ENCODE peak calls at places on chromosomes 13 and 19, in nine cellular contexts. One of them, this sample, is unnamed.

GRCh38 chr19:17846146-17846545 is 1.6 kb downstream of the JAK3 start:
- DNase-seq in neural crest cell: no peak
- DNase-seq in GM12865: peak; percentile 41
- DNase-seq in fibroblast of lung: no peak
- DNase-seq in HFF-Myc: no peak
- DNase-seq in brain microvascular endothelial cell: no peak
- DNase-seq in PC-3: no peak
- DNase-seq in AG10803: no peak
- DNase-seq in cardiac fibroblast: no peak
- DNase-seq in this sample: peak; percentile 47

GRCh38 chr19:43754562-43755255 is at the start of gene SMG9:
- DNase-seq in brain microvascular endothelial cell: peak; percentile 94
- DNase-seq in AG10803: peak; percentile 96
- DNase-seq in neural crest cell: peak; percentile 98
- DNase-seq in GM12865: peak; percentile 98
- DNase-seq in cardiac fibroblast: peak; percentile 99
- DNase-seq in PC-3: peak; percentile 95
- DNase-seq in fibroblast of lung: peak; percentile 94
- DNase-seq in HFF-Myc: peak; percentile 83
- DNase-seq in this sample: peak; percentile 97

GRCh38 chr13:75495938-75496337 is 14.0 kb upstream of the TBC1D4 start:
- DNase-seq in GM12865: no peak
- DNase-seq in cardiac fibroblast: peak; percentile 56
- DNase-seq in PC-3: no peak
- DNase-seq in brain microvascular endothelial cell: peak; percentile 52
- DNase-seq in AG10803: peak; percentile 88
- DNase-seq in fibroblast of lung: peak; percentile 96
- DNase-seq in HFF-Myc: no peak
- DNase-seq in neural crest cell: no peak
- DNase-seq in this sample: no peak

GRCh38 chr13:99414048-99414995 is 87.0 kb upstream of the TM9SF2 start:
- DNase-seq in GM12865: no peak
- DNase-seq in brain microvascular endothelial cell: no peak
- DNase-seq in cardiac fibroblast: no peak
- DNase-seq in HFF-Myc: no peak
- DNase-seq in neural crest cell: no peak
- DNase-seq in fibroblast of lung: no peak
- DNase-seq in AG10803: no peak
- DNase-seq in PC-3: no peak
- DNase-seq in this sample: peak; percentile 20

GRCh38 chr19:34480971-34481821 is at the start of gene WTIP:
- DNase-seq in cardiac fibroblast: peak; percentile 82
- DNase-seq in HFF-Myc: no peak
- DNase-seq in AG10803: peak; percentile 94
- DNase-seq in brain microvascular endothelial cell: peak; percentile 64
- DNase-seq in PC-3: peak; percentile 32
- DNase-seq in GM12865: no peak
- DNase-seq in fibroblast of lung: peak; percentile 94
- DNase-seq in neural crest cell: peak; percentile 75
- DNase-seq in this sample: no peak

GRCh38 chr19:33868821-33869412 is 72.2 kb downstream of the KCTD15 start:
- DNase-seq in AG10803: peak; percentile 31
- DNase-seq in HFF-Myc: no peak
- DNase-seq in fibroblast of lung: peak; percentile 3
- DNase-seq in neural crest cell: no peak
- DNase-seq in GM12865: no peak
- DNase-seq in cardiac fibroblast: peak; percentile 13
- DNase-seq in brain microvascular endothelial cell: no peak
- DNase-seq in PC-3: no peak
- DNase-seq in this sample: no peak

GRCh38 chr19:33231511-33231910 is 5.9 kb upstream of the SLC7A10 start:
- DNase-seq in cardiac fibroblast: peak; percentile 53
- DNase-seq in brain microvascular endothelial cell: no peak
- DNase-seq in AG10803: peak; percentile 79
- DNase-seq in GM12865: no peak
- DNase-seq in PC-3: no peak
- DNase-seq in fibroblast of lung: no peak
- DNase-seq in neural crest cell: no peak
- DNase-seq in HFF-Myc: no peak
- DNase-seq in this sample: no peak

GRCh38 chr13:97307882-97308624 is 85.9 kb downstream of the MBNL2 start:
- DNase-seq in brain microvascular endothelial cell: peak; percentile 53
- DNase-seq in neural crest cell: no peak
- DNase-seq in HFF-Myc: no peak
- DNase-seq in cardiac fibroblast: peak; percentile 63
- DNase-seq in PC-3: peak; percentile 68
- DNase-seq in AG10803: peak; percentile 82
- DNase-seq in GM12865: no peak
- DNase-seq in fibroblast of lung: peak; percentile 91
- DNase-seq in this sample: no peak

GRCh38 chr19:50833802-50834167 is 411 bp upstream of the KLK15 start:
- DNase-seq in PC-3: no peak
- DNase-seq in GM12865: no peak
- DNase-seq in AG10803: no peak
- DNase-seq in fibroblast of lung: no peak
- DNase-seq in neural crest cell: no peak
- DNase-seq in cardiac fibroblast: no peak
- DNase-seq in HFF-Myc: no peak
- DNase-seq in brain microvascular endothelial cell: no peak
- DNase-seq in this sample: no peak

GRCh38 chr13:24183741-24184182 is 23.2 kb downstream of the SPATA13 start:
- DNase-seq in brain microvascular endothelial cell: no peak
- DNase-seq in HFF-Myc: no peak
- DNase-seq in cardiac fibroblast: no peak
- DNase-seq in AG10803: no peak
- DNase-seq in GM12865: no peak
- DNase-seq in neural crest cell: no peak
- DNase-seq in PC-3: no peak
- DNase-seq in fibroblast of lung: no peak
- DNase-seq in this sample: no peak

GRCh38 chr19:16373539-16373938 is 48.9 kb downstream of the KLF2 start:
- DNase-seq in brain microvascular endothelial cell: peak; percentile 70
- DNase-seq in PC-3: no peak
- DNase-seq in GM12865: no peak
- DNase-seq in cardiac fibroblast: peak; percentile 87
- DNase-seq in HFF-Myc: peak; percentile 21
- DNase-seq in neural crest cell: no peak
- DNase-seq in fibroblast of lung: peak; percentile 47
- DNase-seq in AG10803: no peak
- DNase-seq in this sample: no peak

GRCh38 chr19:27676877-27677276 is 1536.1 kb downstream of the UQCRFS1 start:
- DNase-seq in HFF-Myc: no peak
- DNase-seq in fibroblast of lung: no peak
- DNase-seq in cardiac fibroblast: no peak
- DNase-seq in PC-3: no peak
- DNase-seq in neural crest cell: no peak
- DNase-seq in brain microvascular endothelial cell: no peak
- DNase-seq in AG10803: no peak
- DNase-seq in GM12865: no peak
- DNase-seq in this sample: no peak

GRCh38 chr13:95099541-95099940 is 201.7 kb downstream of the ABCC4 start:
- DNase-seq in neural crest cell: no peak
- DNase-seq in cardiac fibroblast: peak; percentile 93
- DNase-seq in brain microvascular endothelial cell: peak; percentile 94
- DNase-seq in fibroblast of lung: peak; percentile 81
- DNase-seq in AG10803: no peak
- DNase-seq in HFF-Myc: no peak
- DNase-seq in PC-3: peak; percentile 93
- DNase-seq in GM12865: no peak
- DNase-seq in this sample: no peak

GRCh38 chr19:53308339-53308811 is 25.2 kb upstream of the ZNF845 start:
- DNase-seq in brain microvascular endothelial cell: no peak
- DNase-seq in HFF-Myc: no peak
- DNase-seq in neural crest cell: peak; percentile 26
- DNase-seq in AG10803: no peak
- DNase-seq in cardiac fibroblast: peak; percentile 38
- DNase-seq in PC-3: no peak
- DNase-seq in GM12865: no peak
- DNase-seq in fibroblast of lung: no peak
- DNase-seq in this sample: peak; percentile 34
- TF ChIP-seq CTCF in brain microvascular endothelial cell: no peak
- TF ChIP-seq CTCF in HFF-Myc: peak; percentile 28
- TF ChIP-seq CTCF in neural crest cell: peak; percentile 76
- TF ChIP-seq CTCF in AG10803: peak; percentile 11
- TF ChIP-seq CTCF in cardiac fibroblast: peak; percentile 52
- TF ChIP-seq CTCF in PC-3: peak; percentile 28
- TF ChIP-seq CTCF in GM12865: no peak
- TF ChIP-seq CTCF in fibroblast of lung: peak; percentile 23
- TF ChIP-seq CTCF in this sample: peak; percentile 68

GRCh38 chr19:14085309-14085995 is at the start of gene C19orf67:
- DNase-seq in PC-3: no peak
- DNase-seq in cardiac fibroblast: no peak
- DNase-seq in AG10803: no peak
- DNase-seq in neural crest cell: no peak
- DNase-seq in brain microvascular endothelial cell: no peak
- DNase-seq in GM12865: no peak
- DNase-seq in HFF-Myc: no peak
- DNase-seq in fibroblast of lung: no peak
- DNase-seq in this sample: no peak

GRCh38 chr19:14078406-14078805 is 5.8 kb downstream of the MISP3 start:
- DNase-seq in PC-3: no peak
- DNase-seq in HFF-Myc: no peak
- DNase-seq in brain microvascular endothelial cell: no peak
- DNase-seq in cardiac fibroblast: no peak
- DNase-seq in fibroblast of lung: no peak
- DNase-seq in AG10803: no peak
- DNase-seq in GM12865: no peak
- DNase-seq in neural crest cell: no peak
- DNase-seq in this sample: no peak

GRCh38 chr19:14082675-14082960 is 3.0 kb downstream of the C19orf67 start:
- DNase-seq in neural crest cell: no peak
- DNase-seq in brain microvascular endothelial cell: no peak
- DNase-seq in GM12865: no peak
- DNase-seq in fibroblast of lung: no peak
- DNase-seq in AG10803: no peak
- DNase-seq in cardiac fibroblast: no peak
- DNase-seq in PC-3: no peak
- DNase-seq in HFF-Myc: no peak
- DNase-seq in this sample: no peak

GRCh38 chr19:14081797-14082674 is 3.5 kb downstream of the C19orf67 start:
- DNase-seq in neural crest cell: no peak
- DNase-seq in GM12865: peak; percentile 64
- DNase-seq in PC-3: peak; percentile 17
- DNase-seq in fibroblast of lung: peak; percentile 48
- DNase-seq in brain microvascular endothelial cell: no peak
- DNase-seq in HFF-Myc: no peak
- DNase-seq in AG10803: peak; percentile 33
- DNase-seq in cardiac fibroblast: no peak
- DNase-seq in this sample: peak; percentile 68

GRCh38 chr19:14080887-14081796 is 4.4 kb downstream of the C19orf67 start:
- DNase-seq in PC-3: peak; percentile 100
- DNase-seq in HFF-Myc: peak; percentile 99
- DNase-seq in cardiac fibroblast: peak; percentile 100
- DNase-seq in brain microvascular endothelial cell: peak; percentile 99
- DNase-seq in AG10803: peak; percentile 99
- DNase-seq in GM12865: peak; percentile 99
- DNase-seq in neural crest cell: peak; percentile 100
- DNase-seq in fibroblast of lung: peak; percentile 98
- DNase-seq in this sample: peak; percentile 99
- TF ChIP-seq CTCF in PC-3: no peak
- TF ChIP-seq CTCF in HFF-Myc: no peak
- TF ChIP-seq CTCF in cardiac fibroblast: no peak
- TF ChIP-seq CTCF in brain microvascular endothelial cell: no peak
- TF ChIP-seq CTCF in AG10803: no peak
- TF ChIP-seq CTCF in GM12865: no peak
- TF ChIP-seq CTCF in neural crest cell: no peak
- TF ChIP-seq CTCF in fibroblast of lung: no peak
- TF ChIP-seq CTCF in this sample: no peak

DNA sequence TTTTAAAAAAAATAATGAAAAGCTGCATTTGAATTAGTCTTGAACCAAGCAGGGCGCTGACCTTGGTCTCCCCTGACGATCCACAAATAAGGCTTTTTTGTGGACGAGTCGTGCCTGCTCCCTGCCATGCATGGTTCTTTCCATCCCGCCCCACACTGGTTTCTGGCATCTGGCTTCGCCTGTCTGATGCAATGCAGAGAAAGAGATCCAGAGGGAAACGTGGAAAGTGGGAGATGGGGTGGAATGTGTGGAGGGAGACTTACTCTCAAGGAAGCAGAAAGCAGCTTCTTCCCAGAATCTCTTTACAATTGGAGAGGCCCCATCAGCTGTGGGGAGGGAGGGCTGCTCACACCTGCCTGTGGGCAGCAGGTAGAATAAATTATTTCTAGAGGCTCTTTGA is 183.7 kb downstream of the UQCRFS1 start:
- DNase-seq in cardiac fibroblast: no peak
- DNase-seq in HFF-Myc: no peak
- DNase-seq in fibroblast of lung: no peak
- DNase-seq in PC-3: no peak
- DNase-seq in brain microvascular endothelial cell: no peak
- DNase-seq in AG10803: peak; percentile 54
- DNase-seq in neural crest cell: no peak
- DNase-seq in GM12865: no peak
- DNase-seq in this sample: no peak
- TF ChIP-seq CTCF in cardiac fibroblast: no peak
- TF ChIP-seq CTCF in HFF-Myc: no peak
- TF ChIP-seq CTCF in fibroblast of lung: no peak
- TF ChIP-seq CTCF in PC-3: no peak
- TF ChIP-seq CTCF in brain microvascular endothelial cell: no peak
- TF ChIP-seq CTCF in AG10803: no peak
- TF ChIP-seq CTCF in neural crest cell: no peak
- TF ChIP-seq CTCF in GM12865: no peak
- TF ChIP-seq CTCF in this sample: no peak

DNA sequence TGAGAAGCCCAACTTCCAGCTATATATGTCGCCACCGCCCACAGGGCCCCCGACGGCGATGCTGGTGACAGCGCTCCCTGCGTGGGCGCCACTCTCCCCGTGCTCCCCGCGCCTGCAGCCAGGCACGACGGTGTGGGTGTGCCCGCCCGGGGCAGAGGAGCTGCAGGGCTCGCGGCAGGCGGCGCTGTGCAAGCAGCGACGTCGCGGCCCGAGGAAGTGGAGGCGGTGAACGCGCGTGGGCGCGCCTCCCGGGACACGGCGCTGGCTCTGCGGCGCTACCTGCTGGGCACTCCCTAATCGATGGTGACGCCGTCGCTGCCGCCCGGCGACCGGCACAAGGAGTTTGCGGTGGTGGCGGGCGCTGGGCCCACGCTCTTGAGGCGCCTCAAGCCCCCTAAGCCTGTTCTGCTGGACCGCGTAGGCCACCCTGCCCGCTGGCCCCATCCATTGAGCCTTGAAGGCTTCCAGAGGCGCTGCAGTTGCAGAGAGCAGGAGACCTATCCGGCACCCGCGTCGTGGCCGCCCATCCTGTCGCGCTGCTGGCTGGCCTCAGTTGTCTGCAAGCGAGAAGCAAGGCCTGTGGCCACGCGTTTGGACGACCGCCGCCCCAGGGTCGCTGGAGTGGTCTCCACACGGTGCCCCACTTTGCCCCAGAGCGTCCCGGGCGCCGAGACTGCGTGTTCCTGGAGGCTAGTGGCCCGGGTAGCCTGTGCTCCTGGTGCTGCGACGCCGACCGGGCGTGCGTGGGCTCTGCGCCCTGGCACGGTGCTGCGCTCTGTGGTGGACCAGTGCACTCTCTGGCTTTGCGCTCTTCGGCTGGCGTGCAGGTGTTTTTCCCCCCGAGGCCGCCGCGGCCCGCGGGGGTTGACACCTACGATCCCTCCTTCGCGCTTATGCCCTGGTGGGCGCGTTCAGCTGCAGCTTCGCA is 23.1 kb downstream of the LRFN3 start:
- DNase-seq in PC-3: no peak
- DNase-seq in AG10803: no peak
- DNase-seq in cardiac fibroblast: no peak
- DNase-seq in brain microvascular endothelial cell: no peak
- DNase-seq in neural crest cell: no peak
- DNase-seq in HFF-Myc: no peak
- DNase-seq in fibroblast of lung: no peak
- DNase-seq in GM12865: no peak
- DNase-seq in this sample: peak; percentile 79
- TF ChIP-seq CTCF in PC-3: no peak
- TF ChIP-seq CTCF in AG10803: no peak
- TF ChIP-seq CTCF in cardiac fibroblast: no peak
- TF ChIP-seq CTCF in brain microvascular endothelial cell: peak; percentile 7
- TF ChIP-seq CTCF in neural crest cell: peak; percentile 15
- TF ChIP-seq CTCF in HFF-Myc: no peak
- TF ChIP-seq CTCF in fibroblast of lung: peak; percentile 12
- TF ChIP-seq CTCF in GM12865: peak; percentile 19
- TF ChIP-seq CTCF in this sample: peak; percentile 73

This sample was measured in activated CD8-positive, alpha-beta T cell treated with anti-CD3 and anti-CD28 coated beads for 36 hours.